ENCODE peak calls at places on chromosomes 6 and 20, in four cellular contexts. One of them, this sample, is unnamed.

GRCh38 chr20:46237221-46237620 is 71.1 kb downstream of the CDH22 start:
- DNase-seq in endodermal cell: peak
- DNase-seq in NCI-H1417: no peak
- DNase-seq in activated CD4-positive, CD25-positive, alpha-beta regulatory T cell: no peak
- DNase-seq in this sample: no peak

GRCh38 chr6:160277144-160277543 is 18.5 kb upstream of the SLC22A2 start:
- DNase-seq in endodermal cell: peak
- DNase-seq in NCI-H1417: no peak
- DNase-seq in activated CD4-positive, CD25-positive, alpha-beta regulatory T cell: no peak
- DNase-seq in this sample: no peak

GRCh38 chr6:75334266-75335040 is 49.9 kb upstream of the TMEM30A start:
- DNase-seq in endodermal cell: peak
- DNase-seq in NCI-H1417: peak
- DNase-seq in activated CD4-positive, CD25-positive, alpha-beta regulatory T cell: no peak
- DNase-seq in this sample: no peak

GRCh38 chr6:138044458-138044857 is 62.8 kb downstream of the PERP start:
- DNase-seq in endodermal cell: no peak
- DNase-seq in NCI-H1417: no peak
- DNase-seq in activated CD4-positive, CD25-positive, alpha-beta regulatory T cell: no peak
- DNase-seq in this sample: no peak

GRCh38 chr6:127420558-127420957 is 38.6 kb downstream of the KIAA0408 start:
- DNase-seq in endodermal cell: peak
- DNase-seq in NCI-H1417: peak
- DNase-seq in activated CD4-positive, CD25-positive, alpha-beta regulatory T cell: peak
- DNase-seq in this sample: no peak

GRCh38 chr6:105991561-105992314 is 94.4 kb upstream of the PRDM1 start:
- DNase-seq in endodermal cell: peak
- DNase-seq in NCI-H1417: no peak
- DNase-seq in activated CD4-positive, CD25-positive, alpha-beta regulatory T cell: no peak
- DNase-seq in this sample: no peak

GRCh38 chr20:52619101-52619500 is 353.1 kb upstream of the TSHZ2 start:
- DNase-seq in endodermal cell: no peak
- DNase-seq in NCI-H1417: no peak
- DNase-seq in activated CD4-positive, CD25-positive, alpha-beta regulatory T cell: no peak
- DNase-seq in this sample: no peak

GRCh38 chr20:8094415-8094818 is 37.6 kb upstream of the PLCB1 start:
- DNase-seq in endodermal cell: no peak
- DNase-seq in NCI-H1417: peak
- DNase-seq in activated CD4-positive, CD25-positive, alpha-beta regulatory T cell: no peak
- DNase-seq in this sample: no peak

GRCh38 chr6:17101422-17102257 is at the start of gene STMND1:
- DNase-seq in endodermal cell: peak
- DNase-seq in NCI-H1417: peak
- DNase-seq in activated CD4-positive, CD25-positive, alpha-beta regulatory T cell: no peak
- DNase-seq in this sample: peak

GRCh38 chr6:116975600-116975999 is 98.6 kb downstream of the RFX6 start:
- DNase-seq in endodermal cell: no peak
- DNase-seq in NCI-H1417: no peak
- DNase-seq in activated CD4-positive, CD25-positive, alpha-beta regulatory T cell: no peak
- DNase-seq in this sample: no peak

GRCh38 chr20:63898882-63899558 is 4.1 kb downstream of the DNAJC5 start:
- DNase-seq in endodermal cell: no peak
- DNase-seq in NCI-H1417: no peak
- DNase-seq in activated CD4-positive, CD25-positive, alpha-beta regulatory T cell: no peak
- DNase-seq in this sample: no peak

GRCh38 chr6:108550256-108550655 is 10.5 kb upstream of the FOXO3 start:
- DNase-seq in endodermal cell: no peak
- DNase-seq in NCI-H1417: no peak
- DNase-seq in activated CD4-positive, CD25-positive, alpha-beta regulatory T cell: no peak
- DNase-seq in this sample: no peak

GRCh38 chr6:3337521-3338350 is 79.0 kb downstream of the PSMG4 start:
- DNase-seq in endodermal cell: peak
- DNase-seq in NCI-H1417: no peak
- DNase-seq in activated CD4-positive, CD25-positive, alpha-beta regulatory T cell: no peak
- DNase-seq in this sample: no peak

GRCh38 chr6:106112446-106112845 is 26.3 kb downstream of the PRDM1 start:
- DNase-seq in endodermal cell: no peak
- DNase-seq in NCI-H1417: no peak
- DNase-seq in activated CD4-positive, CD25-positive, alpha-beta regulatory T cell: no peak
- DNase-seq in this sample: no peak

GRCh38 chr6:107629545-107630147 is 139.7 kb downstream of the SOBP start:
- DNase-seq in endodermal cell: no peak
- DNase-seq in NCI-H1417: no peak
- DNase-seq in activated CD4-positive, CD25-positive, alpha-beta regulatory T cell: no peak
- DNase-seq in this sample: peak

GRCh38 chr20:62899633-62900051 is 26.7 kb downstream of the DIDO1 start:
- DNase-seq in endodermal cell: peak
- DNase-seq in NCI-H1417: no peak
- DNase-seq in activated CD4-positive, CD25-positive, alpha-beta regulatory T cell: no peak
- DNase-seq in this sample: no peak

GRCh38 chr6:56524891-56525703 is 117.6 kb downstream of the DST start:
- DNase-seq in endodermal cell: no peak
- DNase-seq in NCI-H1417: no peak
- DNase-seq in activated CD4-positive, CD25-positive, alpha-beta regulatory T cell: no peak
- DNase-seq in this sample: no peak

This sample was measured in NCI-H187.